ENCODE peak calls at places on chromosome 20, in eight cellular contexts. O, Y, K, D, G, R, L and B are unnamed samples.

GRCh38 chr20:61360296-61360695 is 108.2 kb downstream of the CDH4 start:
- DNase-seq in O (no peak), Y (no peak), K (no peak), D (no peak), G (no peak), R (no peak), L (no peak), B (no peak)

GRCh38 chr20:50788045-50788867 is 6.6 kb upstream of the BCAS4 start:
- DNase-seq in O (peak; percentile 65), Y (no peak), K (peak; percentile 25), D (no peak), G (no peak), R (no peak), L (no peak), B (no peak)

GRCh38 chr20:47318027-47318595 is 38.4 kb downstream of the ZMYND8 start:
- DNase-seq in O (peak; percentile 51), Y (no peak), K (no peak), D (no peak), G (no peak), R (no peak), L (no peak), B (peak; percentile 80)

GRCh38 chr20:52552181-52552872 is 360.7 kb upstream of the ZFP64 start:
- DNase-seq in O (no peak), Y (no peak), K (no peak), D (no peak), G (no peak), R (no peak), L (no peak), B (no peak)

GRCh38 chr20:35742741-35743523 is 872 bp upstream of the RBM39 start:
- DNase-seq in O (no peak), Y (peak; percentile 55), K (no peak), D (no peak), G (no peak), R (no peak), L (no peak), B (no peak)

GRCh38 chr20:38246357-38247165 is 14.0 kb downstream of the KIAA1755 start:
- DNase-seq in O (peak; percentile 58), Y (no peak), K (peak; percentile 35), D (no peak), G (no peak), R (no peak), L (no peak), B (no peak)

GRCh38 chr20:9028419-9028818 is 40.5 kb upstream of the PLCB4 start:
- DNase-seq in O (no peak), Y (no peak), K (no peak), D (no peak), G (no peak), R (no peak), L (no peak), B (no peak)

GRCh38 chr20:35560541-35560940 is 18.7 kb downstream of the ERGIC3 start:
- DNase-seq in O (no peak), Y (no peak), K (no peak), D (no peak), G (no peak), R (no peak), L (no peak), B (no peak)

GRCh38 chr20:63555661-63556381 is 1.9 kb downstream of the FNDC11 start:
- DNase-seq in O (no peak), Y (no peak), K (no peak), D (no peak), G (no peak), R (no peak), L (no peak), B (peak; percentile 28)

GRCh38 chr20:8505817-8506216 is 373.8 kb downstream of the PLCB1 start:
- DNase-seq in O (no peak), Y (no peak), K (no peak), D (no peak), G (no peak), R (no peak), L (no peak), B (no peak)